ENCODE peak calls at places on chromosomes 11 and 22, in five cellular contexts. One of them, this sample, is unnamed.

GRCh38 chr11:1072116-1072820 is 2.4 kb upstream of the MUC2 start:
- DNase-seq in CD4-positive, alpha-beta memory T cell: no peak
- DNase-seq in psoas muscle: peak; percentile 35
- DNase-seq in trophoblast cell: no peak
- DNase-seq in pancreas: no peak
- DNase-seq in this sample: no peak

GRCh38 chr22:31742115-31742514 is 7.8 kb downstream of the PRR14L start:
- DNase-seq in CD4-positive, alpha-beta memory T cell: no peak
- DNase-seq in psoas muscle: no peak
- DNase-seq in trophoblast cell: no peak
- DNase-seq in pancreas: no peak
- DNase-seq in this sample: no peak

GRCh38 chr11:100791873-100792272 is 104.8 kb downstream of the ARHGAP42 start:
- DNase-seq in CD4-positive, alpha-beta memory T cell: no peak
- DNase-seq in psoas muscle: no peak
- DNase-seq in trophoblast cell: no peak
- DNase-seq in pancreas: no peak
- DNase-seq in this sample: no peak

GRCh38 chr22:31917227-31917921 is 27.0 kb upstream of the YWHAH start:
- DNase-seq in CD4-positive, alpha-beta memory T cell: no peak
- DNase-seq in psoas muscle: peak; percentile 39
- DNase-seq in trophoblast cell: no peak
- DNase-seq in pancreas: no peak
- DNase-seq in this sample: no peak

GRCh38 chr11:37786214-37786755 is 1188.2 kb upstream of the RAG2 start:
- DNase-seq in CD4-positive, alpha-beta memory T cell: no peak
- DNase-seq in psoas muscle: no peak
- DNase-seq in trophoblast cell: no peak
- DNase-seq in pancreas: no peak
- DNase-seq in this sample: no peak

GRCh38 chr11:110433393-110434333 is 3.9 kb downstream of the FDX1 start:
- DNase-seq in CD4-positive, alpha-beta memory T cell: peak; percentile 43
- DNase-seq in psoas muscle: no peak
- DNase-seq in trophoblast cell: peak; percentile 73
- DNase-seq in pancreas: no peak
- DNase-seq in this sample: no peak

GRCh38 chr11:12499071-12499470 is 121.7 kb downstream of the PARVA start:
- DNase-seq in CD4-positive, alpha-beta memory T cell: no peak
- DNase-seq in psoas muscle: no peak
- DNase-seq in trophoblast cell: peak; percentile 65
- DNase-seq in pancreas: no peak
- DNase-seq in this sample: no peak

GRCh38 chr11:3135491-3136440 is 29.3 kb downstream of the OSBPL5 start:
- DNase-seq in CD4-positive, alpha-beta memory T cell: no peak
- DNase-seq in psoas muscle: peak; percentile 65
- DNase-seq in trophoblast cell: no peak
- DNase-seq in pancreas: no peak
- DNase-seq in this sample: peak; percentile 27

GRCh38 chr11:101401245-101401644 is 182.6 kb downstream of the TRPC6 start:
- DNase-seq in CD4-positive, alpha-beta memory T cell: no peak
- DNase-seq in psoas muscle: no peak
- DNase-seq in trophoblast cell: no peak
- DNase-seq in pancreas: no peak
- DNase-seq in this sample: no peak

GRCh38 chr22:45317551-45318167 is 7.9 kb downstream of the FAM118A start:
- DNase-seq in CD4-positive, alpha-beta memory T cell: no peak
- DNase-seq in psoas muscle: peak; percentile 74
- DNase-seq in trophoblast cell: no peak
- DNase-seq in pancreas: no peak
- DNase-seq in this sample: no peak

DNA sequence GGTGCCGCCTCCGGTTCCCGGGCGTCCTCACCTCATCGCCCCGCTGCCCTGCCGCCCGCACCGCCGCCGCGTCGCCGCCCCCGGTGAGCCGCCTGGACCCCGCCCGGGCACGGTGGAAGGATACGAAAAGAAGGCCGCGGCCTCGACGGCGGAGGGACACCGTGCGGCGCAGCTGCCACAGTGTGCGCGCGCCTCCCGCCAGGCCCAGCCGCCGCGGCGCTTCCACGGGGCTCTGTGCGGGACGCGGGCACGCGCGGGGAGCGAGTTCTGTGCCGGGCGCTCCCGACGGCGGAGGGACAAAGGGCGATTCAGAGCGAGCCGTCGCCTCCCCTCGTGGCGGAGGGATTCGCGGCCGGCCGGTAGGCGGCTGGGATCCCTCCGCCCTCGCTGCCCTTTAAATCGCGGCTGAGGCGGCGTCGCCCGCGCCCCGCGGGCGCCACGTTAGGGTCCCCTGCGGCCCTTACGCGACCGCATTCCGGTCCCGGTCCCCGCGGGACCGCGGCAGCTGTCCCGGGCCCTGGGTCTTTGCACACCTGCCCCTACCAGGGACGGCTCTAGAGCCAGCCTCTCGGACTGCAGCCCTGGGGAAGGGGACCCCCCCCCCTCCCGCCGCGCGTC is 568 bp upstream of the KMT5B start:
- DNase-seq in CD4-positive, alpha-beta memory T cell: peak; percentile 88
- DNase-seq in psoas muscle: peak; percentile 95
- DNase-seq in trophoblast cell: peak; percentile 83
- DNase-seq in pancreas: peak; percentile 87
- DNase-seq in this sample: peak; percentile 87
- H3K27ac ChIP-seq in CD4-positive, alpha-beta memory T cell: peak overlapping the region; percentile 69
- H3K27ac ChIP-seq in psoas muscle: peak overlapping the region; percentile 96
- H3K27ac ChIP-seq in trophoblast cell: peak overlapping the region; percentile 99
- H3K27ac ChIP-seq in pancreas: peak overlapping the region; percentile 99
- H3K27ac ChIP-seq in this sample: peak overlapping the region; percentile 72

GRCh38 chr11:34274712-34275398 is 83.0 kb downstream of the ABTB2 start:
- DNase-seq in CD4-positive, alpha-beta memory T cell: no peak
- DNase-seq in psoas muscle: peak; percentile 91
- DNase-seq in trophoblast cell: peak; percentile 100
- DNase-seq in pancreas: peak; percentile 82
- DNase-seq in this sample: no peak

GRCh38 chr11:34275486-34275885 is 82.3 kb downstream of the ABTB2 start:
- DNase-seq in CD4-positive, alpha-beta memory T cell: no peak
- DNase-seq in psoas muscle: no peak
- DNase-seq in trophoblast cell: peak; percentile 37
- DNase-seq in pancreas: no peak
- DNase-seq in this sample: no peak

GRCh38 chr11:34278175-34278574 is 79.6 kb downstream of the ABTB2 start:
- DNase-seq in CD4-positive, alpha-beta memory T cell: no peak
- DNase-seq in psoas muscle: no peak
- DNase-seq in trophoblast cell: no peak
- DNase-seq in pancreas: no peak
- DNase-seq in this sample: no peak

GRCh38 chr11:34277166-34277565 is 80.6 kb downstream of the ABTB2 start:
- DNase-seq in CD4-positive, alpha-beta memory T cell: no peak
- DNase-seq in psoas muscle: no peak
- DNase-seq in trophoblast cell: peak; percentile 62
- DNase-seq in pancreas: no peak
- DNase-seq in this sample: no peak

GRCh38 chr11:34276465-34276864 is 81.3 kb downstream of the ABTB2 start:
- DNase-seq in CD4-positive, alpha-beta memory T cell: no peak
- DNase-seq in psoas muscle: no peak
- DNase-seq in trophoblast cell: peak; percentile 23
- DNase-seq in pancreas: no peak
- DNase-seq in this sample: no peak
- H3K27ac ChIP-seq in CD4-positive, alpha-beta memory T cell: no peak overlapping the region
- H3K27ac ChIP-seq in psoas muscle: no peak overlapping the region
- H3K27ac ChIP-seq in trophoblast cell: no peak overlapping the region
- H3K27ac ChIP-seq in pancreas: no peak overlapping the region
- H3K27ac ChIP-seq in this sample: no peak overlapping the region

GRCh38 chr11:61838501-61838900 is 10.4 kb downstream of the FADS2 start:
- DNase-seq in CD4-positive, alpha-beta memory T cell: no peak
- DNase-seq in psoas muscle: no peak
- DNase-seq in trophoblast cell: no peak
- DNase-seq in pancreas: no peak
- DNase-seq in this sample: no peak
- H3K27ac ChIP-seq in CD4-positive, alpha-beta memory T cell: no peak overlapping the region
- H3K27ac ChIP-seq in psoas muscle: no peak overlapping the region
- H3K27ac ChIP-seq in trophoblast cell: no peak overlapping the region
- H3K27ac ChIP-seq in pancreas: no peak overlapping the region
- H3K27ac ChIP-seq in this sample: no peak overlapping the region

GRCh38 chr11:20049231-20049630 is 111.0 kb downstream of the DBX1 start:
- DNase-seq in CD4-positive, alpha-beta memory T cell: no peak
- DNase-seq in psoas muscle: no peak
- DNase-seq in trophoblast cell: no peak
- DNase-seq in pancreas: no peak
- DNase-seq in this sample: no peak
- H3K27ac ChIP-seq in CD4-positive, alpha-beta memory T cell: no peak overlapping the region
- H3K27ac ChIP-seq in psoas muscle: peak overlapping the region; percentile 63
- H3K27ac ChIP-seq in trophoblast cell: peak overlapping the region; percentile 83
- H3K27ac ChIP-seq in pancreas: no peak overlapping the region
- H3K27ac ChIP-seq in this sample: no peak overlapping the region

GRCh38 chr22:17102297-17102667 is 17.5 kb downstream of the IL17RA start:
- DNase-seq in CD4-positive, alpha-beta memory T cell: no peak
- DNase-seq in psoas muscle: no peak
- DNase-seq in trophoblast cell: no peak
- DNase-seq in pancreas: no peak
- DNase-seq in this sample: no peak

GRCh38 chr22:17103351-17103750 is 17.8 kb downstream of the TMEM121B start:
- DNase-seq in CD4-positive, alpha-beta memory T cell: no peak
- DNase-seq in psoas muscle: no peak
- DNase-seq in trophoblast cell: no peak
- DNase-seq in pancreas: no peak
- DNase-seq in this sample: no peak

GRCh38 chr22:17104336-17104935 is 16.7 kb downstream of the TMEM121B start:
- DNase-seq in CD4-positive, alpha-beta memory T cell: no peak
- DNase-seq in psoas muscle: no peak
- DNase-seq in trophoblast cell: no peak
- DNase-seq in pancreas: no peak
- DNase-seq in this sample: no peak

GRCh38 chr22:17100621-17101020 is 15.8 kb downstream of the IL17RA start:
- DNase-seq in CD4-positive, alpha-beta memory T cell: no peak
- DNase-seq in psoas muscle: no peak
- DNase-seq in trophoblast cell: no peak
- DNase-seq in pancreas: no peak
- DNase-seq in this sample: no peak

GRCh38 chr22:17101475-17102296 is 16.9 kb downstream of the IL17RA start:
- DNase-seq in CD4-positive, alpha-beta memory T cell: no peak
- DNase-seq in psoas muscle: no peak
- DNase-seq in trophoblast cell: no peak
- DNase-seq in pancreas: no peak
- DNase-seq in this sample: no peak
- H3K27ac ChIP-seq in CD4-positive, alpha-beta memory T cell: no peak overlapping the region
- H3K27ac ChIP-seq in psoas muscle: no peak overlapping the region
- H3K27ac ChIP-seq in trophoblast cell: no peak overlapping the region
- H3K27ac ChIP-seq in pancreas: no peak overlapping the region
- H3K27ac ChIP-seq in this sample: no peak overlapping the region

DNA sequence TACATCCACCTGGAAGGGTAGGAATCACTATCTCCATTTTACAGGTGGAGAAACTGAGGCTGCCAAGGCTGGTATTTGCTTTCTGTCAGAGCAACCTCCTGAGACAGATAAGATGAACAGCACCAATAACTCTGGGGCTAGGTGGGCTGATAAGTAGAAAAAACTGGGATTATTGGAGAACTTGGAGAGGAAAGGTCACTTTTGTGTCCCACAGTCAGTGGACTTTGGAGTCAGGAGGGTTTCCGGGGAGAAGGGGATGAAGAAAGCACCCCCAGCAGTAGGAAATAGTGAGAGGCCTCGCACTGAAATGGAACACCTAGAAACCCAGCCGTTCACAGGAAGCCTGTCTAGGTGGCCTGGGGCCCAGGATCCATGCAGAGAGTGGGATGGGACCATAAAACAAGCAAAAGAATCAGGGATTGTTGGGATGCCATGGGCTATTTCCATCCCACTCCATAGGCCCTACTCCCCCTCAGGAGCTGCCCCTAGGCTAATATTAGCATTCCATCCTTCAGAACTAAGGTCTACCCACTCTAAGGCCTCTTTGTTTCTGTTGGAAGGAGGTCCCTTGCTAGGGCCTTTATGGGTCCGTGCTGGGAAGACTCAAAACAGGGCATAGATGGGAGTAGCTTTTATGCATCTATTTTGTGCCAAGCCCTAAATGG is 31.0 kb upstream of the FCHSD2 start:
- DNase-seq in CD4-positive, alpha-beta memory T cell: no peak
- DNase-seq in psoas muscle: no peak
- DNase-seq in trophoblast cell: no peak
- DNase-seq in pancreas: no peak
- DNase-seq in this sample: no peak
- H3K27ac ChIP-seq in CD4-positive, alpha-beta memory T cell: no peak overlapping the region
- H3K27ac ChIP-seq in psoas muscle: peak overlapping the region; percentile 6
- H3K27ac ChIP-seq in trophoblast cell: no peak overlapping the region
- H3K27ac ChIP-seq in pancreas: no peak overlapping the region
- H3K27ac ChIP-seq in this sample: no peak overlapping the region

GRCh38 chr11:73651661-73652045 is 5.3 kb downstream of the PLEKHB1 start:
- DNase-seq in CD4-positive, alpha-beta memory T cell: no peak
- DNase-seq in psoas muscle: no peak
- DNase-seq in trophoblast cell: no peak
- DNase-seq in pancreas: no peak
- DNase-seq in this sample: no peak

GRCh38 chr11:73648629-73649046 is 2.3 kb downstream of the PLEKHB1 start:
- DNase-seq in CD4-positive, alpha-beta memory T cell: no peak
- DNase-seq in psoas muscle: no peak
- DNase-seq in trophoblast cell: no peak
- DNase-seq in pancreas: no peak
- DNase-seq in this sample: no peak

GRCh38 chr11:73651252-73651651 is 4.9 kb downstream of the PLEKHB1 start:
- DNase-seq in CD4-positive, alpha-beta memory T cell: no peak
- DNase-seq in psoas muscle: no peak
- DNase-seq in trophoblast cell: no peak
- DNase-seq in pancreas: no peak
- DNase-seq in this sample: no peak

GRCh38 chr11:73649206-73649605 is 2.8 kb downstream of the PLEKHB1 start:
- DNase-seq in CD4-positive, alpha-beta memory T cell: no peak
- DNase-seq in psoas muscle: no peak
- DNase-seq in trophoblast cell: no peak
- DNase-seq in pancreas: no peak
- DNase-seq in this sample: no peak

GRCh38 chr11:73650400-73650799 is 4.0 kb downstream of the PLEKHB1 start:
- DNase-seq in CD4-positive, alpha-beta memory T cell: no peak
- DNase-seq in psoas muscle: no peak
- DNase-seq in trophoblast cell: no peak
- DNase-seq in pancreas: no peak
- DNase-seq in this sample: no peak
- H3K27ac ChIP-seq in CD4-positive, alpha-beta memory T cell: no peak overlapping the region
- H3K27ac ChIP-seq in psoas muscle: no peak overlapping the region
- H3K27ac ChIP-seq in trophoblast cell: no peak overlapping the region
- H3K27ac ChIP-seq in pancreas: no peak overlapping the region
- H3K27ac ChIP-seq in this sample: no peak overlapping the region

DNA sequence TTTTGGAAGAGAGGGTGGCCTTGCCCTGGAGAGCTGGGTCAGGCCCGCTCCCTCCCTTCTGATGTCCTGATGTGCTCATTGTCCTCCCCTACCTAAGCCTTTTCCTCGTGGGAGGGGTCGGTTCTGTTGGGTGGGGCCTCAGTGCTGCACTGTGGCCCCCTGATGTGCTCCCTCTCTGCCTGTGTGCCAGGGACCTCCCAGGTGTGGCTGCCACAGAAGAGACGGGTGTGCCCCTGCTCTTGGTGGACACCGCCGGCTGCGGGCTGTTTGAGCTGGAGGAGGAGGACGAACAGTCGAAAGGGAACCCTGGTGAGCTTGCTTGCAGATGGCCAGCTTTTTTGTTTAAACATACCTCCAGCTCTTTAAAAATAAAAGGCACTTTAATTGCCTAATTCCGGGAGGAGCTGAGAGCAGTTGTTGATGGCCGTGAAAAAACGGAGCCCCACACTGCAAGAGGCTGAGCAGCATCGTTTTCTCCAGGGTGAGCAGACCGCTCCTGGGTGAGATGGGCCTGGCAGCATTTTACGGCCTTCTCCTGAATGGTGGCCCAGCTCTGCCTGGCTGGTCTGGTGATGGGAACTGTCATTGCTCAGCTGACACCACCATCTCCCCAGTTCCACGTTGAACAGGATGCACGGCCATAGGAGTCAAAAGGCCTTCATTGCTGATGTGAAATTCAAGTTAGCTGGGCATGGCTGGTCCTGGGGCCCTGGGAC is 30.1 kb downstream of the IGHMBP2 start:
- DNase-seq in CD4-positive, alpha-beta memory T cell: no peak
- DNase-seq in psoas muscle: no peak
- DNase-seq in trophoblast cell: no peak
- DNase-seq in pancreas: no peak
- DNase-seq in this sample: no peak
- H3K27ac ChIP-seq in CD4-positive, alpha-beta memory T cell: no peak overlapping the region
- H3K27ac ChIP-seq in psoas muscle: no peak overlapping the region
- H3K27ac ChIP-seq in trophoblast cell: no peak overlapping the region
- H3K27ac ChIP-seq in pancreas: no peak overlapping the region
- H3K27ac ChIP-seq in this sample: no peak overlapping the region

This sample was measured in CD8-positive, alpha-beta memory T cell.